ENCODE peak calls at places on chromosome 6, in eight cellular contexts. E is A549, Z is HCT116, A is SK-N-SH, Y is HepG2, K is K562, H is NB4, Q is H1. R is an unnamed sample.
A peak's percentile ranks its signal among the peaks of the same experiment; 100 is the strongest.

GRCh38 chr6:163329991-163330390 is 84.5 kb upstream of the QKI start:
- DNase-seq in E (peak; percentile 15), Z (no peak), A (no peak), Y (no peak), K (no peak), H (no peak), Q (no peak), R (peak; percentile 28)

GRCh38 chr6:92376711-92377110 is 1042.6 kb downstream of the EPHA7 start:
- DNase-seq in E (no peak), Z (no peak), A (no peak), Y (no peak), K (no peak), H (no peak), Q (no peak), R (no peak)

GRCh38 chr6:142839686-142840040 is 105.3 kb downstream of the HIVEP2 start:
- DNase-seq in E (no peak), Z (no peak), A (no peak), Y (no peak), K (no peak), H (no peak), Q (no peak), R (peak; percentile 18)

GRCh38 chr6:155528982-155529453 is 73.4 kb upstream of the NOX3 start:
- DNase-seq in E (no peak), Z (no peak), A (no peak), Y (peak; percentile 95), K (no peak), H (peak; percentile 90), Q (no peak), R (peak; percentile 95)

GRCh38 chr6:1136856-1137255 is 175.0 kb upstream of the FOXQ1 start:
- DNase-seq in E (no peak), Z (no peak), A (no peak), Y (no peak), K (no peak), H (no peak), Q (no peak), R (no peak)

GRCh38 chr6:32179746-32180405 is 1.7 kb downstream of the RNF5 start:
- DNase-seq in E (no peak), Z (no peak), A (no peak), Y (no peak), K (no peak), H (no peak), Q (no peak), R (no peak)

GRCh38 chr6:85403331-85404015 is 46.4 kb upstream of the NT5E start:
- DNase-seq in E (no peak), Z (no peak), A (no peak), Y (no peak), K (no peak), H (no peak), Q (no peak), R (peak; percentile 90)

GRCh38 chr6:154766993-154767392 is 33.8 kb downstream of the SCAF8 start:
- DNase-seq in E (no peak), Z (no peak), A (no peak), Y (no peak), K (no peak), H (no peak), Q (no peak), R (peak; percentile 54)

GRCh38 chr6:2245103-2245953 is at the start of gene GMDS:
- DNase-seq in E (peak; percentile 77), Z (peak; percentile 43), A (peak; percentile 98), Y (peak; percentile 85), K (peak; percentile 98), H (peak; percentile 93), Q (peak; percentile 87), R (peak; percentile 90)

GRCh38 chr6:144877118-144877517 is 592.0 kb downstream of the UTRN start:
- DNase-seq in E (no peak), Z (no peak), A (no peak), Y (no peak), K (no peak), H (no peak), Q (no peak), R (no peak)
- H3K4me3 ChIP-seq in E (no peak overlapping the region), Z (no peak overlapping the region), A (no peak overlapping the region), Y (no peak overlapping the region), K (no peak overlapping the region), H (no peak overlapping the region), Q (no peak overlapping the region), R (no peak overlapping the region)

GRCh38 chr6:20210158-20210557 is 2.1 kb downstream of the MBOAT1 start:
- DNase-seq in E (no peak), Z (no peak), A (no peak), Y (no peak), K (no peak), H (no peak), Q (no peak), R (no peak)

GRCh38 chr6:20213271-20213798 is 1.1 kb upstream of the MBOAT1 start:
- DNase-seq in E (no peak), Z (no peak), A (no peak), Y (no peak), K (peak; percentile 66), H (peak; percentile 87), Q (no peak), R (no peak)

GRCh38 chr6:20212392-20213111 is at the start of gene MBOAT1:
- DNase-seq in E (peak; percentile 60), Z (peak; percentile 68), A (peak; percentile 94), Y (peak; percentile 38), K (peak; percentile 89), H (peak; percentile 97), Q (no peak), R (peak; percentile 92)

GRCh38 chr6:20211941-20212391 is 303 bp downstream of the MBOAT1 start:
- DNase-seq in E (peak; percentile 28), Z (no peak), A (no peak), Y (no peak), K (no peak), H (no peak), Q (peak; percentile 86), R (no peak)

GRCh38 chr6:20211037-20211940 is 980 bp downstream of the MBOAT1 start:
- DNase-seq in E (no peak), Z (no peak), A (no peak), Y (no peak), K (peak; percentile 50), H (no peak), Q (no peak), R (peak; percentile 42)
- TF ChIP-seq MAX in E (no peak), Z (no peak), A (no peak), Y (no peak), K (no peak), H (no peak), Q (no peak), R (no peak)

GRCh38 chr6:41823178-41823577 is 35.7 kb downstream of the TOMM6 start:
- DNase-seq in E (no peak), Z (no peak), A (no peak), Y (no peak), K (no peak), H (no peak), Q (no peak), R (no peak)
- H3K4me3 ChIP-seq in E (no peak overlapping the region), Z (no peak overlapping the region), A (no peak overlapping the region), Y (no peak overlapping the region), K (no peak overlapping the region), H (no peak overlapping the region), Q (no peak overlapping the region), R (no peak overlapping the region)

GRCh38 chr6:45498620-45499019 is 120.9 kb upstream of the SUPT3H start:
- DNase-seq in E (no peak), Z (no peak), A (no peak), Y (no peak), K (no peak), H (no peak), Q (no peak), R (no peak)

GRCh38 chr6:45504947-45505346 is 127.2 kb upstream of the SUPT3H start:
- DNase-seq in E (no peak), Z (no peak), A (no peak), Y (no peak), K (peak; percentile 13), H (no peak), Q (peak; percentile 58), R (peak; percentile 50)

GRCh38 chr6:45500924-45501816 is 123.4 kb upstream of the SUPT3H start:
- DNase-seq in E (peak; percentile 26), Z (peak; percentile 58), A (peak; percentile 14), Y (peak; percentile 71), K (peak; percentile 64), H (no peak), Q (peak; percentile 57), R (no peak)

GRCh38 chr6:45505470-45505869 is 127.7 kb upstream of the SUPT3H start:
- DNase-seq in E (no peak), Z (no peak), A (no peak), Y (no peak), K (no peak), H (no peak), Q (no peak), R (no peak)

DNA sequence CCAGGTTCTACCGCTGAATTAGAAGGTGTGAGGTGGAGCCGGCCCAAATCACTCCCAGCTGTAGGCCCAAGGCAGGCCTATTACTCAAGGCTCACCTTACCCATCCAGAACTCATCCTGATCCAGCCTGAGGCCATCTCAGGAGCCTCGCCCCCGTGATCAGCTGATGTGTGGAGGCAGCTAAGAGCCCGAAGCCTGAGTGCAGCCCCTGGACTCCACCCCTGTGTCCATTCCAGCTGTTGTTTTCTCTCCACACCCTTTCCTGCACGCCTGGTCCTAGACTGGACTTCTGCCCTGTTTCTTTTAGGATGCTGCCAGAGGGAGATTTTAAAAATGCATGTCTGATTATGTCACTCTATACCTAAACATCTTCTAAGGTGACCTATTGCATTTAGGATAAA is 124.7 kb upstream of the SUPT3H start:
- DNase-seq in E (no peak), Z (no peak), A (no peak), Y (no peak), K (no peak), H (no peak), Q (no peak), R (no peak)
- TF ChIP-seq MAX in E (no peak), Z (no peak), A (no peak), Y (no peak), K (no peak), H (no peak), Q (no peak), R (no peak)

GRCh38 chr6:13355043-13355945 is 27.0 kb upstream of the TBC1D7 start:
- DNase-seq in E (no peak), Z (peak; percentile 35), A (no peak), Y (peak; percentile 41), K (peak; percentile 60), H (peak; percentile 51), Q (no peak), R (peak; percentile 69)
- H3K4me3 ChIP-seq in E (no peak overlapping the region), Z (peak overlapping the region; percentile 21), A (no peak overlapping the region), Y (no peak overlapping the region), K (no peak overlapping the region), H (no peak overlapping the region), Q (no peak overlapping the region), R (no peak overlapping the region)